ENCODE peak calls at places on chromosomes 11 and 22, in nine cellular contexts. B is iris pigment epithelial cell; O is AG09309; S is NCI-H345; W is SK-N-SH; P is CD4-positive, CD25-positive, alpha-beta regulatory T cell; G is neural progenitor cell; T is activated T-helper 1 cell treated with anti-CD3 and anti-CD28 coated beads, Interleukin-2, amount 50 U/mL, for 16 hours; J is A172. X is an unnamed sample.

GRCh38 chr11:125343732-125344131 is 152.3 kb downstream of the FEZ1 start:
- DNase-seq in O (no peak), W (no peak), G (no peak), J (no peak), P (no peak), S (no peak), B (peak; percentile 14), T (no peak), X (no peak)

GRCh38 chr22:46569055-46569847 is 31.8 kb upstream of the CELSR1 start:
- DNase-seq in P (no peak), B (no peak), G (peak; percentile 1), W (no peak), O (no peak), T (no peak), J (no peak), S (no peak), X (no peak)

GRCh38 chr22:36052505-36052941 is 23.9 kb upstream of the RBFOX2 start:
- DNase-seq in W (no peak), J (peak; percentile 67), O (no peak), S (no peak), G (no peak), T (no peak), P (no peak), B (peak; percentile 65), X (no peak)

GRCh38 chr22:44818727-44819126 is 66.4 kb downstream of the ARHGAP8 start:
- DNase-seq in P (no peak), J (no peak), W (no peak), B (no peak), G (no peak), T (no peak), S (no peak), O (no peak), X (no peak)

GRCh38 chr11:67006029-67006884 is 16.7 kb upstream of the SYT12 start:
- DNase-seq in T (no peak), P (no peak), S (no peak), W (peak; percentile 61), B (no peak), J (peak; percentile 71), G (peak; percentile 23), O (no peak), X (peak; percentile 91)

GRCh38 chr11:45333506-45333971 is 47.4 kb upstream of the SYT13 start:
- DNase-seq in O (peak; percentile 42), W (peak; percentile 29), J (peak; percentile 72), T (no peak), S (peak; percentile 42), P (no peak), B (peak; percentile 84), G (no peak), X (no peak)

GRCh38 chr11:33256031-33256807 is 962 bp upstream of the HIPK3 start:
- DNase-seq in W (peak; percentile 29), P (no peak), T (no peak), B (peak; percentile 9), O (no peak), J (peak; percentile 24), G (peak; percentile 9), S (no peak), X (no peak)

GRCh38 chr22:30541979-30542810 is 4.3 kb downstream of the SEC14L6 start:
- DNase-seq in P (no peak), B (no peak), S (no peak), T (no peak), J (no peak), W (no peak), O (no peak), G (peak; percentile 73), X (no peak)

GRCh38 chr11:116993599-116993998 is 104.6 kb downstream of the SIK3 start:
- DNase-seq in W (peak; percentile 58), P (peak; percentile 46), B (no peak), O (no peak), S (peak; percentile 26), T (no peak), J (no peak), G (peak; percentile 68), X (peak; percentile 43)

GRCh38 chr11:35099278-35100018 is 39.5 kb upstream of the CD44 start:
- DNase-seq in J (peak; percentile 37), W (no peak), O (no peak), P (no peak), B (peak; percentile 62), G (no peak), T (no peak), S (no peak), X (no peak)

GRCh38 chr11:43823851-43824250 is 56.8 kb upstream of the ALKBH3 start:
- DNase-seq in P (no peak), S (no peak), O (no peak), J (no peak), W (no peak), T (no peak), B (no peak), G (no peak), X (no peak)

GRCh38 chr11:77201370-77201769 is 73.3 kb downstream of the MYO7A start:
- DNase-seq in S (no peak), O (no peak), T (no peak), P (no peak), G (no peak), W (no peak), J (no peak), B (no peak), X (no peak)

GRCh38 chr11:12301379-12301778 is 76.0 kb upstream of the PARVA start:
- DNase-seq in G (no peak), B (no peak), W (no peak), O (no peak), T (no peak), S (no peak), P (no peak), J (no peak), X (no peak)

X was measured in NCI-H2171 treated with DMSO at 0.1 percent for 48 hours.